ENCODE peak calls at places on chromosomes 5 and 9, in six cellular contexts. H, F, V, A, D and Q are unnamed samples.

GRCh38 chr9:134191455-134192209 is 27.3 kb upstream of the RNU6ATAC start:
- DNase-seq in D (no peak), H (no peak), A (no peak), F (no peak), V (peak; percentile 18), Q (peak; percentile 21)

GRCh38 chr5:10222326-10222725 is 27.4 kb downstream of the ATPSCKMT start:
- DNase-seq in A (no peak), V (no peak), H (no peak), F (no peak), D (no peak), Q (no peak)

GRCh38 chr5:132226516-132227234 is 978 bp downstream of the P4HA2 start:
- DNase-seq in H (no peak), A (no peak), F (peak; percentile 31), D (no peak), V (no peak), Q (no peak)

GRCh38 chr5:127254729-127255284 is 35.8 kb upstream of the MEGF10 start:
- DNase-seq in V (no peak), A (peak; percentile 61), D (no peak), H (peak; percentile 22), F (no peak), Q (no peak)

GRCh38 chr9:127503947-127504886 is 52.9 kb downstream of the LRSAM1 start:
- DNase-seq in H (peak; percentile 62), V (peak; percentile 86), F (peak; percentile 84), A (peak; percentile 66), D (peak; percentile 70), Q (peak; percentile 96)

GRCh38 chr9:117411547-117411946 is 3.3 kb downstream of the ASTN2 start:
- DNase-seq in A (peak; percentile 32), F (no peak), D (peak; percentile 18), V (peak; percentile 74), H (no peak), Q (peak; percentile 91)

GRCh38 chr5:37370550-37370863 is 399 bp downstream of the NUP155 start:
- DNase-seq in A (no peak), H (no peak), D (no peak), F (no peak), V (peak; percentile 57), Q (no peak)

GRCh38 chr5:7876867-7877266 is 7.9 kb downstream of the MTRR start:
- DNase-seq in A (peak; percentile 89), D (no peak), V (no peak), H (no peak), F (no peak), Q (no peak)

GRCh38 chr5:102858808-102859207 is 103.7 kb downstream of the PAM start:
- DNase-seq in F (no peak), H (no peak), V (no peak), D (no peak), A (peak; percentile 93), Q (no peak)

GRCh38 chr5:40410939-40411635 is 268.6 kb upstream of the PTGER4 start:
- DNase-seq in D (no peak), V (no peak), H (no peak), F (no peak), A (peak; percentile 97), Q (no peak)

GRCh38 chr5:98349990-98350365 is 423.5 kb upstream of the RGMB start:
- DNase-seq in A (no peak), F (no peak), D (no peak), V (no peak), H (no peak), Q (no peak)

GRCh38 chr9:127004946-127005769 is 90.6 kb downstream of the RALGPS1 start:
- DNase-seq in D (no peak), A (peak; percentile 3), F (no peak), V (no peak), H (no peak), Q (no peak)

GRCh38 chr5:81105261-81105877 is 127.8 kb upstream of the CKMT2 start:
- DNase-seq in V (no peak), H (no peak), D (no peak), F (no peak), A (no peak), Q (no peak)

GRCh38 chr5:157870837-157871834 is 12.2 kb upstream of the CLINT1 start:
- DNase-seq in H (peak; percentile 55), F (no peak), V (no peak), D (peak; percentile 20), A (peak; percentile 75), Q (no peak)

GRCh38 chr5:75566710-75567309 is 44.4 kb upstream of the ANKDD1B start:
- DNase-seq in V (no peak), F (no peak), D (peak; percentile 36), H (peak; percentile 80), A (peak; percentile 88), Q (peak; percentile 51)

GRCh38 chr5:141182248-141182647 is at the start of gene PCDHB16:
- DNase-seq in F (no peak), A (no peak), H (no peak), V (peak; percentile 64), D (peak; percentile 53), Q (peak; percentile 90)

GRCh38 chr5:151141535-151141934 is 16.0 kb downstream of the ANXA6 start:
- DNase-seq in D (no peak), H (no peak), F (peak; percentile 24), V (no peak), A (no peak), Q (peak; percentile 65)

GRCh38 chr5:87539839-87540238 is 127.1 kb upstream of the CCNH start:
- DNase-seq in A (peak; percentile 42), H (no peak), V (no peak), D (no peak), F (no peak), Q (no peak)

GRCh38 chr5:122770479-122770878 is 4.4 kb upstream of the SNX2 start:
- DNase-seq in A (no peak), V (no peak), F (no peak), H (no peak), D (no peak), Q (no peak)

GRCh38 chr5:113232667-113233066 is 202.1 kb downstream of the TSSK1B start:
- DNase-seq in F (no peak), H (no peak), A (peak; percentile 21), V (no peak), D (no peak), Q (no peak)

GRCh38 chr5:113231653-113232000 is 203.2 kb downstream of the TSSK1B start:
- DNase-seq in V (no peak), D (no peak), H (no peak), F (no peak), A (no peak), Q (no peak)

GRCh38 chr5:113230711-113231652 is 203.8 kb downstream of the TSSK1B start:
- DNase-seq in F (no peak), D (no peak), A (peak; percentile 63), H (no peak), V (no peak), Q (no peak)

GRCh38 chr5:113233606-113234005 is 201.2 kb downstream of the TSSK1B start:
- DNase-seq in V (no peak), H (no peak), F (no peak), A (no peak), D (no peak), Q (no peak)

DNA sequence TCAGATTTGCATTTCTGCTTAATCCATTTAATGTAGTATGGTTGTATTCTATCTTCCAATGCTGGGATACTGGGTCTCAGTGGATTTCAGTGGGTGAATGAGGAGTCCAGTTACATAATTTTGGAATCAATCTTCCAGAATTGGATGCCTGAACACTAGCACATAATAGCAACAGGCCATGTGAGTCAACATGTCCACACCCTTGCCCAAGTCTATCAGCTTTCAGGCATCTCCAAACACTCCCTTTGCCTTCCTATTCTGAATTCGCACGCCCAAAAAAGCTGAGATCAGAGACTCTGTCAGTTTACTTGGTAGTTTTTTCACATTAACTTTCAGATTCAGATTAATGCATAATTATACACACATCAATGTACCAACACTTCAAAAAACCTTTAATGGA is 202.5 kb downstream of the TSSK1B start:
- DNase-seq in V (no peak), A (peak; percentile 32), H (no peak), D (no peak), F (no peak), Q (no peak)
- H3K4me1 ChIP-seq in V (peaks cover 10% of the 10 kb centered on the region), A (peaks cover 29% of the 10 kb centered on the region), H (peaks cover 35% of the 10 kb centered on the region), D (no peaks in the 10 kb centered on the region), F (no peaks in the 10 kb centered on the region), Q (peaks cover 21% of the 10 kb centered on the region)

GRCh38 chr9:37948417-37948980 is 44.6 kb upstream of the SLC25A51 start:
- DNase-seq in V (no peak), F (no peak), H (no peak), D (no peak), A (no peak), Q (no peak)
- H3K9ac ChIP-seq in V (no peak overlapping the region), F (no peak overlapping the region), H (no peak overlapping the region), D (no peak overlapping the region), A (no peak overlapping the region), Q (no peak overlapping the region)

GRCh38 chr9:113953541-113953940 is 77.4 kb downstream of the ZNF618 start:
- DNase-seq in A (no peak), F (no peak), H (no peak), V (no peak), D (no peak), Q (no peak)
- H3K4me1 ChIP-seq in A (peaks cover 27% of the 10 kb centered on the region), F (no peaks in the 10 kb centered on the region), H (peaks cover 9% of the 10 kb centered on the region), V (peaks cover 32% of the 10 kb centered on the region), D (no peaks in the 10 kb centered on the region), Q (no peaks in the 10 kb centered on the region)

DNA sequence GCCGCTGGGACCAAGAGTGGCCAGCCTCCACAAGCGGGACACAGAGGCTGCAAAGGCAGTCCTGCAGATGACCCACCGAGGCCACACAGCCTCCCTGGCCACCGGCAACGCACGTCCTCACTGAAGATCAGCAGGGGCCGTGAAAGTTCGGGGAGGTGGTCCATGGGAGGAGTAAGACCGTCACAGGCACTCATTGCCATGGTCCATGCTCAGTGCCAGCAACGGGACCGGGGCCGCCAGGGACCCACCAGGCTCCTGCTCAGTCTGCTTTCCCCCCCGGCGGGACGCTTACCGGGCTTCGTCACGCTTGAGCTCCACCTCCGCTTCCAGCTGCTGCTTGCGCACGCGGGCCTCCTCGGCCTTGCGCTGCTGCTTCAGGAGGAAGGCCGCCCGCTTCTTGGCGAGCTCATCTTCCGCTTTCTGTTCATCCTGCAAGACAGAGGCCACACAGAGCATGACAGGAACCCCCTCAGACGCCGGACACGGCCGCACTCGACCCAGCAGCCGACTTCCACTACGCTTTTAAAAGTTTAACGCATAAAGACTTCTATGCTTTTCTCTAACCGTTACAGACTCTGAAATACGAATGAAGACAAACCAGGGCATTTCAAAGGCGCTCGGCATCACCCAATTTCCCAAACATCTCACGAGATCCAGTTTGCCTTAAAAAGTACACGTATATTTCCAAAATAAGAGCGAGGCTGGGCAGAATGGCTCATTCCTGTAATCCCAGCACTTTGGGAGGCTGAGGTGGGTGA is 88.4 kb downstream of the CAMSAP1 start:
- DNase-seq in V (no peak), D (no peak), H (no peak), F (no peak), A (no peak), Q (no peak)
- H3K9ac ChIP-seq in V (no peak overlapping the region), D (no peak overlapping the region), H (no peak overlapping the region), F (no peak overlapping the region), A (no peak overlapping the region), Q (no peak overlapping the region)

DNA sequence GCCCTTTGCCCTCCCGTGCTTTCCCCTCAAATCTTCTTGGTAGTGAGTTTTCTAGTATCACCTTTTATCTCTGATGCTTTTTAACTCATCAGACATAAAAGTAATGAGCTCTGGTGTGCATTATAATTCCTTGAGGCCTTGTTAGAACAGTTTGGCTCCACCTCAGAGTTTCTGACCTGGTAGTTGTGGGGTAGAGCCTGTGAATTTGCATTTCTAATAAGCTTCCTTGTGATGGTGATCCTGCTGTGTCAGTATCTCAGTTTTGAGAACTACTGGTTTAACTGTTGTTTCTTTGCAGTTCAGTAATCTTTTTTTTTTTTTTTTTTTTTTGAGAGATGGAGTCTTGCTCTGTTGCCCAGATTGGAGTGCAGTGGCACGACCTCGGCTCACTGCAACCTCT is 31.1 kb downstream of the UBE2D2 start:
- DNase-seq in D (no peak), V (no peak), A (no peak), H (no peak), F (no peak), Q (no peak)
- H3K4me1 ChIP-seq in D (no peaks in the 10 kb centered on the region), V (no peaks in the 10 kb centered on the region), A (peaks cover 11% of the 10 kb centered on the region), H (peaks cover 43% of the 10 kb centered on the region), F (no peaks in the 10 kb centered on the region), Q (no peaks in the 10 kb centered on the region)